ENCODE peak calls at places on chromosomes 1 and 21, in five cellular contexts. J, V, E, B and Z are unnamed samples.

GRCh38 chr1:204507317-204508105 is 8.7 kb upstream of the MDM4 start:
- DNase-seq in B (no peak), E (peak), V (no peak), J (peak), Z (no peak)

GRCh38 chr1:161487483-161487827 is 17.8 kb upstream of the FCGR2A start:
- DNase-seq in B (no peak), E (peak), J (peak), V (no peak), Z (no peak)

GRCh38 chr1:32241011-32241763 is 5.8 kb upstream of the FAM167B start:
- DNase-seq in J (peak), B (peak), V (no peak), E (peak), Z (no peak)

GRCh38 chr1:33182452-33182851 is 609 bp upstream of the TRIM62 start:
- DNase-seq in B (no peak), J (peak), E (no peak), V (no peak), Z (no peak)

GRCh38 chr1:232431748-232432147 is 198.2 kb downstream of the SIPA1L2 start:
- DNase-seq in V (no peak), J (no peak), E (no peak), B (no peak), Z (no peak)

GRCh38 chr1:202046748-202047708 is 36.6 kb downstream of the ELF3 start:
- DNase-seq in B (no peak), J (peak), E (no peak), V (no peak), Z (no peak)

GRCh38 chr1:62295921-62296451 is 23.2 kb downstream of the KANK4 start:
- DNase-seq in V (no peak), B (no peak), E (peak), J (no peak), Z (peak)

GRCh38 chr21:35394634-35395369 is 345.7 kb upstream of the RUNX1 start:
- DNase-seq in V (no peak), E (peak), B (no peak), J (no peak), Z (no peak)

GRCh38 chr1:12615916-12616708 is 1.9 kb downstream of the DHRS3 start:
- DNase-seq in J (peak), V (no peak), B (peak), E (no peak), Z (no peak)

GRCh38 chr1:8335246-8335645 is 17.3 kb downstream of the SLC45A1 start:
- DNase-seq in J (no peak), B (no peak), E (no peak), V (no peak), Z (no peak)

GRCh38 chr1:113530021-113530420 is 139.7 kb downstream of the MAGI3 start:
- DNase-seq in V (no peak), J (no peak), B (no peak), E (no peak), Z (no peak)

GRCh38 chr1:64846573-64847430 is 101.9 kb downstream of the RAVER2 start:
- DNase-seq in V (no peak), B (no peak), J (no peak), E (no peak), Z (no peak)

GRCh38 chr1:7572654-7573152 is 198.4 kb upstream of the VAMP3 start:
- DNase-seq in V (no peak), E (no peak), B (no peak), J (peak), Z (no peak)

GRCh38 chr21:41726970-41727783 is 39.7 kb downstream of the RIPK4 start:
- DNase-seq in J (no peak), B (peak), V (no peak), E (peak), Z (peak)

GRCh38 chr1:117605811-117606607 is at the start of gene TENT5C:
- DNase-seq in J (peak), B (peak), V (peak), E (peak), Z (peak)

GRCh38 chr1:91725961-91726704 is 159.8 kb downstream of the TGFBR3 start:
- DNase-seq in B (no peak), J (no peak), E (peak), V (no peak), Z (peak)

GRCh38 chr1:222334026-222334680 is 213.8 kb downstream of the HHIPL2 start:
- DNase-seq in V (no peak), B (no peak), E (peak), J (no peak), Z (peak)

GRCh38 chr1:2946291-2946690 is 75.0 kb upstream of the ACTRT2 start:
- DNase-seq in B (no peak), J (no peak), V (no peak), E (no peak), Z (no peak)

GRCh38 chr1:171468120-171468790 is 17.1 kb upstream of the PRRC2C start:
- DNase-seq in J (no peak), E (peak), V (no peak), B (no peak), Z (no peak)

GRCh38 chr1:244049969-244050834 is 881 bp upstream of the ZBTB18 start:
- DNase-seq in E (no peak), J (peak), V (no peak), B (no peak), Z (no peak)

GRCh38 chr1:156608981-156609380 is 7.7 kb upstream of the GPATCH4 start:
- DNase-seq in B (no peak), E (no peak), J (peak), V (peak), Z (no peak)

GRCh38 chr1:156602557-156602993 is 1.3 kb upstream of the GPATCH4 start:
- DNase-seq in J (peak), E (no peak), B (no peak), V (no peak), Z (no peak)

GRCh38 chr1:156608036-156608674 is 6.9 kb upstream of the GPATCH4 start:
- DNase-seq in V (peak), J (peak), E (peak), B (peak), Z (peak)
- H3K4me3 ChIP-seq in V (no peak), J (no peak), E (no peak), B (no peak), Z (no peak)

GRCh38 chr1:182602945-182603645 is 1.1 kb downstream of the RGS16 start:
- DNase-seq in E (no peak), B (no peak), V (no peak), J (no peak), Z (no peak)
- H3K4me3 ChIP-seq in E (peak), B (peak), V (no peak), J (no peak), Z (peak)

GRCh38 chr1:25757151-25757845 is 42.7 kb upstream of the SELENON start:
- DNase-seq in B (no peak), E (no peak), J (no peak), V (no peak), Z (no peak)

GRCh38 chr1:25760871-25761270 is 39.1 kb upstream of the SELENON start:
- DNase-seq in V (no peak), J (no peak), E (no peak), B (no peak), Z (no peak)

GRCh38 chr1:25757846-25758185 is 42.2 kb upstream of the SELENON start:
- DNase-seq in E (no peak), B (no peak), V (no peak), J (no peak), Z (no peak)

GRCh38 chr1:25760122-25760719 is 39.8 kb upstream of the SELENON start:
- DNase-seq in J (no peak), V (no peak), B (no peak), E (no peak), Z (no peak)

DNA sequence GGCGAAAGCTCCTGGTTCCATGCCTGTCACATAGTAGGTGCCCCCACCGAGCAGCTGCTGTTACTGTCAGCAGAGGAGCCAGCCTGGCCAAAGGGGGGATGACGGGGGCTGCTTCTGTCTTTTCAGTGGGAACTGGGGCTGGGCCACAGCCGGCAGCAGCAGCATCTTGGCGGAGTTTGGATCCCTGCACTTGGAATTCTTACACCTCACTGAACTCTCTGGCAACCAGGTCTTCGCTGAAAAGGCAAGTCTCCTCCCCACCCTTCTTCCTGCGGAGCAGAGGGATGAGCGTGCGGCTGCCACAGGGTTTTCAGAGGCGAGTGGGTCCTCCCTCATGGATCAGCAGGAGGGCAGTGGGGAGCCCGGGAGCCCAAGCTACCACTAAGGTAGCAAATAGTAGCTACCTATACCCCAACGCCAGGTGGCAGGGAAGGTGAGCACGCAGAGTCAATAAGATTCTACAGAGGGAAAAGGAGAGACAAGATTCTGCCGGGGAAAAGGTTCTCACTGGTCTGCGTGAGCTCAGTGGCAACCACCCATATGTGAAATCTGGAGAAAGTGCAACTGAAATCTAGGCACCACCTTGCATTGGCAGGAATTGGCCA is 41.4 kb upstream of the SELENON start:
- DNase-seq in J (no peak), V (no peak), B (no peak), E (no peak), Z (no peak)
- H3K4me3 ChIP-seq in J (no peak), V (no peak), B (no peak), E (no peak), Z (no peak)

GRCh38 chr1:96559707-96560588 is 161.6 kb upstream of the PTBP2 start:
- DNase-seq in J (no peak), B (no peak), E (peak), V (no peak), Z (peak)
- H3K4me3 ChIP-seq in J (no peak), B (no peak), E (no peak), V (no peak), Z (no peak)

DNA sequence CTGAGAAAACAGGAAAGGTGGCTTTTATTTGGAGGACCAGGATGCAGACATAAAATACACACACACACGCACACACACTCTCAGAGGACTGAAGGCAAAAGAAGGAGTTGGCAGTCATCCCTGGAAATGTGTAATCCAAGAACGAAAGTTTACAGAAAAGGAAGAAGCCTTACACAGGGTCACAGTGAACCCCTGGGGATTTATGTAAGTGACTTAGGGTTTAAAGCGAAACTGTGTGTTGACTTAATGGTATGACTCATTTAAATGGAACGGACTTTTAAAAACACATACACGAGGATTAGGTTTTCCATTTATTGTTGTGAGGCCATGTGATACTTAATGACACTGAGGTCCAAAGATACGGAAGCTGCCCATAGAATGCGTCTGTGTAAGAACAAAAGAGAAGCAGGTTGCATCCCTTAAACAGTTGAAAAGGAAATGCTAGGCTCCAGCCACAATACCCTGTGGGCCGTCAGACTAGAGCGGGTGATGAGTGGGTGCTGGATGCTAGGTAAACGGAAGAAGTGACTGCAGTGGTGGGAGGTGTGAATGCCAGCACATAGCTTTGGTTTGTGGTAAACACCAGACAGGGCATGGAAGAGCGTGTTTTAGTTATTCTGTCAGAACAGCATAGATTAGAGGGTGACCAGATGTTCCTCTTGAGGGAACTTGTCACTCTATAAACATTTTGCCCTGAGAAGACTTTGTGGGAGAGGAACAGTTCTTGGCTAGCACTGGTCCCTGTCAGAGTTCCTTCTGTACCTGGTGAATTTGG is 21.6 kb upstream of the BCL10 start:
- DNase-seq in V (peak), E (peak), B (no peak), J (peak), Z (peak)
- H3K4me3 ChIP-seq in V (no peak), E (no peak), B (peak), J (no peak), Z (no peak)

DNA sequence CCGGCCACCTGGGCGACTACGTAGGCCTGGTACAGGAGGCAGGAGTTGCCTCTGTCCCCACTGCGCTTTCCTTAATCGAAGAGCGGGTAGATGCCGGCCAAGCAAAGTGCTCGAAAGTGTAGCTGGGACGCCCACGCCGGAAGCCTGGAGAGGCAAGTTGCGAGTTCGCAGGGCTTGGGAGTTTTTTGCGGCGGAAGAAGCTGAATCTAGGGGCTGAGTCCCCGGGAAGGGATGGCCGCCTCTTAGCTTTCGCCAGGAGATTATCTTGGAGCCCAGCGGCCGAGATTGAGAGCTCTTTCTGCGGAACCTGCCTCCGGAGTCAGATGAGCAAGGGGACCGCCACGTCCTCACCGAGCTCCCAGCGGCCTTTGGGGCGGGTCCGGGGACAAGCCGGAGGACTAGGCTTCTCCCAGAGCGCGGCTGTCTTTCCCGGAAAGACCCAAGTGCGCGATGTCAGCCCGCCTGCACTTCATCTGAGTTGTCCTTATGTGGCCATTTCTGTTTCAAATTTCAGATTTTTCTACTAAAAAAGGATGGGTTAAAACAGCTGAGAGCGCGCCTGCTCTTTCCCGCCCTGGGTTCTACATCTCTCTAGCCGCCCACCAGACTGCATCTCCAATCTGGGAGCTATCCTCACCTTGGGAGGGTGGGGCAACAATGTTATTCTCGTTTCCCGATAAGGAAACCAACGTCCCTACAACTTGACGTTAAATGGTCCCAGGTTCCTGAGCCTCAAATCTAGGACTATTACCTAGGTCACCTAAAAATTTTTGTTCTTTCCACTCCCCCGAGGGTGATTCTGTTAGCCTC is 12.4 kb upstream of the TBX15 start:
- DNase-seq in V (no peak), B (no peak), J (no peak), E (no peak), Z (no peak)
- H3K4me3 ChIP-seq in V (no peak), B (peak), J (no peak), E (no peak), Z (peak)